ENCODE peak calls at places on chromosomes 16 and 17, in six cellular contexts. One of them, this sample, is unnamed.

GRCh38 chr17:54948380-54948779 is 20.1 kb downstream of the COX11 start:
- DNase-seq in activated T-cell treated with anti-CD3 and anti-CD28 coated beads, Interleukin-2, amount 50 U/mL, for 72 hours: no peak
- DNase-seq in stomach: no peak
- DNase-seq in T-helper 17 cell: no peak
- DNase-seq in GM12878: no peak
- DNase-seq in progenitor cell of endocrine pancreas: no peak
- DNase-seq in this sample: no peak

GRCh38 chr17:17072546-17072945 is 30.3 kb downstream of the MPRIP start:
- DNase-seq in progenitor cell of endocrine pancreas: no peak
- DNase-seq in stomach: no peak
- DNase-seq in T-helper 17 cell: no peak
- DNase-seq in activated T-cell treated with anti-CD3 and anti-CD28 coated beads, Interleukin-2, amount 50 U/mL, for 72 hours: no peak
- DNase-seq in GM12878: no peak
- DNase-seq in this sample: no peak

GRCh38 chr17:76213491-76213890 is 26.8 kb downstream of the RNF157 start:
- DNase-seq in T-helper 17 cell: no peak
- DNase-seq in GM12878: no peak
- DNase-seq in stomach: no peak
- DNase-seq in activated T-cell treated with anti-CD3 and anti-CD28 coated beads, Interleukin-2, amount 50 U/mL, for 72 hours: no peak
- DNase-seq in progenitor cell of endocrine pancreas: no peak
- DNase-seq in this sample: no peak

GRCh38 chr17:28041844-28042656 is 427 bp upstream of the NLK start:
- DNase-seq in GM12878: no peak
- DNase-seq in T-helper 17 cell: no peak
- DNase-seq in activated T-cell treated with anti-CD3 and anti-CD28 coated beads, Interleukin-2, amount 50 U/mL, for 72 hours: no peak
- DNase-seq in stomach: no peak
- DNase-seq in progenitor cell of endocrine pancreas: no peak
- DNase-seq in this sample: peak

GRCh38 chr16:23949630-23950290 is 114.0 kb downstream of the PRKCB start:
- DNase-seq in T-helper 17 cell: peak
- DNase-seq in progenitor cell of endocrine pancreas: no peak
- DNase-seq in stomach: peak
- DNase-seq in GM12878: peak
- DNase-seq in activated T-cell treated with anti-CD3 and anti-CD28 coated beads, Interleukin-2, amount 50 U/mL, for 72 hours: peak
- DNase-seq in this sample: no peak

GRCh38 chr17:48191362-48191761 is 83.8 kb downstream of the SNX11 start:
- DNase-seq in activated T-cell treated with anti-CD3 and anti-CD28 coated beads, Interleukin-2, amount 50 U/mL, for 72 hours: no peak
- DNase-seq in stomach: no peak
- DNase-seq in GM12878: no peak
- DNase-seq in T-helper 17 cell: no peak
- DNase-seq in progenitor cell of endocrine pancreas: no peak
- DNase-seq in this sample: no peak

GRCh38 chr17:81453049-81453448 is 57.8 kb downstream of the BAHCC1 start:
- DNase-seq in stomach: no peak
- DNase-seq in progenitor cell of endocrine pancreas: no peak
- DNase-seq in activated T-cell treated with anti-CD3 and anti-CD28 coated beads, Interleukin-2, amount 50 U/mL, for 72 hours: no peak
- DNase-seq in GM12878: no peak
- DNase-seq in T-helper 17 cell: no peak
- DNase-seq in this sample: no peak

GRCh38 chr17:34816806-34817205 is 144.5 kb downstream of the CCT6B start:
- DNase-seq in GM12878: no peak
- DNase-seq in progenitor cell of endocrine pancreas: no peak
- DNase-seq in activated T-cell treated with anti-CD3 and anti-CD28 coated beads, Interleukin-2, amount 50 U/mL, for 72 hours: no peak
- DNase-seq in T-helper 17 cell: no peak
- DNase-seq in stomach: no peak
- DNase-seq in this sample: no peak

This sample was measured in HEK293T.